ENCODE peak calls at places on chromosomes 13 and 19, in six cellular contexts. Z is H54; L is skeletal muscle cell; R is stimulated activated CD8-positive, alpha-beta memory T cell treated with anti-CD3 and anti-CD28 coated beads, Interleukin-15, amount 100 ng/mL, for 24 hours; T is pancreas; J is hepatic stellate cell. X is an unnamed sample.

GRCh38 chr13:60019119-60019993 is 144.4 kb downstream of the DIAPH3 start:
- DNase-seq in J (no peak), R (no peak), T (no peak), L (no peak), Z (no peak), X (no peak)

GRCh38 chr13:60431108-60431700 is 34.2 kb downstream of the TDRD3 start:
- DNase-seq in L (peak; percentile 16), J (peak; percentile 12), Z (peak; percentile 6), T (no peak), R (no peak), X (no peak)

GRCh38 chr13:96984061-96984508 is 10.2 kb downstream of the OXGR1 start:
- DNase-seq in Z (no peak), L (no peak), R (no peak), T (peak; percentile 61), J (no peak), X (peak; percentile 73)

GRCh38 chr19:3823345-3823704 is 37.1 kb upstream of the MATK start:
- DNase-seq in R (no peak), Z (no peak), T (no peak), J (no peak), L (no peak), X (no peak)

GRCh38 chr13:40207110-40207478 is 459.3 kb downstream of the FOXO1 start:
- DNase-seq in T (no peak), Z (no peak), L (no peak), R (no peak), J (no peak), X (no peak)

GRCh38 chr13:34413538-34414210 is 528.4 kb upstream of the NBEA start:
- DNase-seq in R (no peak), J (no peak), T (no peak), Z (no peak), L (no peak), X (no peak)

GRCh38 chr19:17530586-17530985 is 19.1 kb downstream of the PGLS start:
- DNase-seq in L (no peak), T (no peak), J (no peak), R (no peak), Z (no peak), X (no peak)

GRCh38 chr19:49954933-49955332 is 6.0 kb downstream of the SIGLEC11 start:
- DNase-seq in Z (no peak), J (no peak), R (no peak), T (peak; percentile 78), L (no peak), X (no peak)

GRCh38 chr19:1624458-1624857 is 19.2 kb upstream of the UQCR11 start:
- DNase-seq in J (peak; percentile 53), T (no peak), L (peak; percentile 12), R (no peak), Z (peak; percentile 54), X (peak; percentile 52)

GRCh38 chr19:16660763-16661479 is at the start of gene TMEM38A:
- DNase-seq in Z (peak; percentile 54), T (no peak), R (peak; percentile 6), J (peak; percentile 30), L (no peak), X (peak; percentile 58)

GRCh38 chr13:79937311-79938243 is 403.3 kb downstream of the SPRY2 start:
- DNase-seq in T (no peak), L (no peak), R (no peak), J (no peak), Z (no peak), X (no peak)

GRCh38 chr13:33125821-33126570 is 109.8 kb downstream of the KL start:
- DNase-seq in J (peak; percentile 87), L (peak; percentile 90), Z (peak; percentile 61), R (no peak), T (peak; percentile 46), X (no peak)

GRCh38 chr19:13234518-13234917 is 84.3 kb downstream of the IER2 start:
- DNase-seq in J (peak; percentile 60), L (no peak), R (peak; percentile 29), Z (peak; percentile 60), T (peak; percentile 75), X (peak; percentile 83)

GRCh38 chr13:94712287-94712811 is at the start of gene SOX21:
- DNase-seq in R (no peak), J (no peak), L (no peak), Z (no peak), T (no peak), X (no peak)

GRCh38 chr13:74273591-74273990 is 139.4 kb upstream of the KLF12 start:
- DNase-seq in J (no peak), T (no peak), R (no peak), Z (no peak), L (no peak), X (no peak)

GRCh38 chr13:39688699-39689405 is 33.4 kb downstream of the COG6 start:
- DNase-seq in R (no peak), Z (no peak), L (no peak), T (no peak), J (peak; percentile 2), X (no peak)

GRCh38 chr19:4976412-4977298 is 7.7 kb downstream of the KDM4B start:
- DNase-seq in R (no peak), L (peak; percentile 89), T (peak; percentile 48), J (no peak), Z (no peak), X (peak; percentile 45)

GRCh38 chr13:112246731-112247470 is 129.3 kb upstream of the SPACA7 start:
- DNase-seq in R (no peak), J (no peak), T (no peak), L (no peak), Z (no peak), X (peak; percentile 6)

GRCh38 chr19:55686311-55687050 is 11.5 kb downstream of the EPN1 start:
- DNase-seq in R (no peak), Z (no peak), J (no peak), L (no peak), T (no peak), X (no peak)

GRCh38 chr19:38223119-38223523 is 901 bp downstream of the DPF1 start:
- DNase-seq in L (no peak), Z (no peak), T (no peak), R (no peak), J (no peak), X (no peak)

GRCh38 chr13:84443463-84443862 is 561.2 kb upstream of the SLITRK1 start:
- DNase-seq in T (no peak), L (no peak), Z (no peak), J (no peak), R (no peak), X (no peak)

GRCh38 chr13:98147521-98147920 is 4.6 kb downstream of the FARP1 start:
- DNase-seq in R (no peak), T (no peak), L (no peak), Z (no peak), J (no peak), X (no peak)

GRCh38 chr13:74891610-74892009 is 590.4 kb downstream of the TBC1D4 start:
- DNase-seq in J (no peak), Z (no peak), T (no peak), L (peak; percentile 58), R (no peak), X (no peak)

GRCh38 chr13:48962281-48962680 is 13.4 kb upstream of the FNDC3A start:
- DNase-seq in R (no peak), J (no peak), Z (no peak), T (no peak), L (no peak), X (no peak)

GRCh38 chr13:76683168-76683567 is 203.0 kb downstream of the KCTD12 start:
- DNase-seq in Z (no peak), J (no peak), L (no peak), R (no peak), T (no peak), X (no peak)

GRCh38 chr13:20988033-20988908 is 73.1 kb downstream of the LATS2 start:
- DNase-seq in T (no peak), R (no peak), J (no peak), Z (no peak), L (no peak), X (no peak)

GRCh38 chr19:39362682-39363657 is 20.7 kb downstream of the SAMD4B start:
- DNase-seq in L (peak; percentile 64), J (peak; percentile 43), Z (no peak), R (no peak), T (no peak), X (no peak)

GRCh38 chr13:106083620-106084350 is 451.7 kb downstream of the EFNB2 start:
- DNase-seq in R (no peak), T (peak; percentile 41), Z (peak; percentile 44), L (no peak), J (peak; percentile 16), X (peak; percentile 63)

GRCh38 chr13:75467009-75467728 is 14.8 kb downstream of the TBC1D4 start:
- DNase-seq in T (no peak), J (no peak), Z (no peak), L (no peak), R (no peak), X (no peak)

GRCh38 chr19:10699650-10700335 is 1.4 kb upstream of the QTRT1 start:
- DNase-seq in R (peak; percentile 37), Z (no peak), L (no peak), J (peak; percentile 64), T (no peak), X (peak; percentile 76)

X was measured in colonic mucosa.